ENCODE peak calls at places on chromosome 22, in five cellular contexts. One of them, this sample, is unnamed.

GRCh38 chr22:49147171-49147570 is 680.5 kb downstream of the BRD1 start:
- DNase-seq in astrocyte of the spinal cord: no peak
- DNase-seq in fibroblast of pulmonary artery: no peak
- DNase-seq in right cardiac atrium: no peak
- DNase-seq in ovary: no peak
- DNase-seq in this sample: no peak

GRCh38 chr22:43471186-43471585 is 59.4 kb downstream of the MPPED1 start:
- DNase-seq in astrocyte of the spinal cord: no peak
- DNase-seq in fibroblast of pulmonary artery: no peak
- DNase-seq in right cardiac atrium: no peak
- DNase-seq in ovary: no peak
- DNase-seq in this sample: no peak

GRCh38 chr22:25172153-25172552 is 27.5 kb upstream of the CRYBB3 start:
- DNase-seq in astrocyte of the spinal cord: no peak
- DNase-seq in fibroblast of pulmonary artery: no peak
- DNase-seq in right cardiac atrium: no peak
- DNase-seq in ovary: no peak
- DNase-seq in this sample: no peak

GRCh38 chr22:23750744-23751440 is at the start of gene ZNF70:
- DNase-seq in astrocyte of the spinal cord: peak; percentile 76
- DNase-seq in fibroblast of pulmonary artery: peak; percentile 72
- DNase-seq in right cardiac atrium: peak; percentile 89
- DNase-seq in ovary: peak; percentile 84
- DNase-seq in this sample: peak; percentile 86

GRCh38 chr22:19448076-19448607 is 631 bp upstream of the C22orf39 start:
- DNase-seq in astrocyte of the spinal cord: peak; percentile 68
- DNase-seq in fibroblast of pulmonary artery: peak; percentile 70
- DNase-seq in right cardiac atrium: no peak
- DNase-seq in ovary: no peak
- DNase-seq in this sample: no peak

GRCh38 chr22:47561115-47561675 is 798.7 kb downstream of the TBC1D22A start:
- DNase-seq in astrocyte of the spinal cord: no peak
- DNase-seq in fibroblast of pulmonary artery: no peak
- DNase-seq in right cardiac atrium: no peak
- DNase-seq in ovary: no peak
- DNase-seq in this sample: no peak

GRCh38 chr22:27246558-27246957 is 555.0 kb downstream of the MN1 start:
- DNase-seq in astrocyte of the spinal cord: no peak
- DNase-seq in fibroblast of pulmonary artery: no peak
- DNase-seq in right cardiac atrium: no peak
- DNase-seq in ovary: no peak
- DNase-seq in this sample: no peak

GRCh38 chr22:40401981-40402406 is 31.6 kb downstream of the SGSM3 start:
- DNase-seq in astrocyte of the spinal cord: no peak
- DNase-seq in fibroblast of pulmonary artery: no peak
- DNase-seq in right cardiac atrium: no peak
- DNase-seq in ovary: no peak
- DNase-seq in this sample: no peak

GRCh38 chr22:39155421-39155820 is 2.9 kb upstream of the CBX7 start:
- DNase-seq in astrocyte of the spinal cord: no peak
- DNase-seq in fibroblast of pulmonary artery: no peak
- DNase-seq in right cardiac atrium: no peak
- DNase-seq in ovary: no peak
- DNase-seq in this sample: peak; percentile 3

GRCh38 chr22:36087784-36088183 is 59.2 kb upstream of the RBFOX2 start:
- DNase-seq in astrocyte of the spinal cord: no peak
- DNase-seq in fibroblast of pulmonary artery: no peak
- DNase-seq in right cardiac atrium: no peak
- DNase-seq in ovary: no peak
- DNase-seq in this sample: no peak

GRCh38 chr22:44396021-44396726 is 83.4 kb upstream of the SHISAL1 start:
- DNase-seq in astrocyte of the spinal cord: no peak
- DNase-seq in fibroblast of pulmonary artery: no peak
- DNase-seq in right cardiac atrium: no peak
- DNase-seq in ovary: peak; percentile 5
- DNase-seq in this sample: no peak

GRCh38 chr22:24981656-24982055 is 29.1 kb downstream of the KIAA1671 start:
- DNase-seq in astrocyte of the spinal cord: no peak
- DNase-seq in fibroblast of pulmonary artery: no peak
- DNase-seq in right cardiac atrium: no peak
- DNase-seq in ovary: no peak
- DNase-seq in this sample: no peak

GRCh38 chr22:27756212-27756660 is 45.3 kb downstream of the MN1 start:
- DNase-seq in astrocyte of the spinal cord: no peak
- DNase-seq in fibroblast of pulmonary artery: no peak
- DNase-seq in right cardiac atrium: no peak
- DNase-seq in ovary: no peak
- DNase-seq in this sample: no peak

GRCh38 chr22:38872831-38873248 is 824 bp upstream of the CBX6 start:
- DNase-seq in astrocyte of the spinal cord: peak; percentile 33
- DNase-seq in fibroblast of pulmonary artery: peak; percentile 36
- DNase-seq in right cardiac atrium: peak; percentile 78
- DNase-seq in ovary: peak; percentile 83
- DNase-seq in this sample: peak; percentile 75

GRCh38 chr22:26561756-26562417 is 28.0 kb downstream of the TPST2 start:
- DNase-seq in astrocyte of the spinal cord: no peak
- DNase-seq in fibroblast of pulmonary artery: no peak
- DNase-seq in right cardiac atrium: peak; percentile 55
- DNase-seq in ovary: no peak
- DNase-seq in this sample: peak; percentile 75

GRCh38 chr22:41561335-41561734 is 525 bp downstream of the CSDC2 start:
- DNase-seq in astrocyte of the spinal cord: peak; percentile 42
- DNase-seq in fibroblast of pulmonary artery: no peak
- DNase-seq in right cardiac atrium: no peak
- DNase-seq in ovary: peak; percentile 62
- DNase-seq in this sample: no peak
- H3K4me3 ChIP-seq in astrocyte of the spinal cord: peak overlapping the region; percentile 53
- H3K4me3 ChIP-seq in fibroblast of pulmonary artery: peak overlapping the region; percentile 37
- H3K4me3 ChIP-seq in right cardiac atrium: peak overlapping the region; percentile 69
- H3K4me3 ChIP-seq in ovary: peak overlapping the region; percentile 61
- H3K4me3 ChIP-seq in this sample: peak overlapping the region; percentile 46

DNA sequence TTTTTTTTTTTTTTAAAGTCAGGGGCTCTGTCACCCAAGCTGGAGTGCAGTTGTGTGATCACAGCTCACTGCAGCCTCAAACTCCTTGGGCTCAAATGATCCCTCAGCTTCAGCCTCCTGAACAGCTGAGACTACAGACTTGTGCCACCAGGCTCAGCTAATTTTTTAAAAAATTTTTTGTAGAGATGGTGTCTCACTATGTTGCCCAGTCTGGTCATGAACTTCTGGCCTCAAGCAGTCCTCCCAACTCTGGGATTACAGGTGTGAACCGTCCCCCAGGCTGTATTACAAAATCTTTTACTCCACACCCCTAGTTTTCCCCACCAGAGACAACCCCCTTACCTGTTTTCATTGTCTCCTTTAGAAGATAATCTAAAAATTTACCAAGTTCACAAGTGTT is 1.9 kb downstream of the CCDC117 start:
- DNase-seq in astrocyte of the spinal cord: no peak
- DNase-seq in fibroblast of pulmonary artery: no peak
- DNase-seq in right cardiac atrium: no peak
- DNase-seq in ovary: no peak
- DNase-seq in this sample: no peak
- H3K4me3 ChIP-seq in astrocyte of the spinal cord: no peak overlapping the region
- H3K4me3 ChIP-seq in fibroblast of pulmonary artery: no peak overlapping the region
- H3K4me3 ChIP-seq in right cardiac atrium: no peak overlapping the region
- H3K4me3 ChIP-seq in ovary: no peak overlapping the region
- H3K4me3 ChIP-seq in this sample: no peak overlapping the region

GRCh38 chr22:50710221-50710620 is 27.8 kb upstream of the ACR start:
- DNase-seq in astrocyte of the spinal cord: no peak
- DNase-seq in fibroblast of pulmonary artery: no peak
- DNase-seq in right cardiac atrium: no peak
- DNase-seq in ovary: no peak
- DNase-seq in this sample: no peak

GRCh38 chr22:50708996-50709395 is 29.0 kb upstream of the ACR start:
- DNase-seq in astrocyte of the spinal cord: no peak
- DNase-seq in fibroblast of pulmonary artery: no peak
- DNase-seq in right cardiac atrium: no peak
- DNase-seq in ovary: no peak
- DNase-seq in this sample: no peak

GRCh38 chr22:50711446-50712340 is 26.3 kb upstream of the ACR start:
- DNase-seq in astrocyte of the spinal cord: no peak
- DNase-seq in fibroblast of pulmonary artery: no peak
- DNase-seq in right cardiac atrium: peak; percentile 10
- DNase-seq in ovary: no peak
- DNase-seq in this sample: peak; percentile 11

GRCh38 chr22:50712341-50713007 is 25.5 kb upstream of the ACR start:
- DNase-seq in astrocyte of the spinal cord: no peak
- DNase-seq in fibroblast of pulmonary artery: no peak
- DNase-seq in right cardiac atrium: peak; percentile 5
- DNase-seq in ovary: no peak
- DNase-seq in this sample: no peak

GRCh38 chr22:50710886-50711285 is 27.1 kb upstream of the ACR start:
- DNase-seq in astrocyte of the spinal cord: no peak
- DNase-seq in fibroblast of pulmonary artery: no peak
- DNase-seq in right cardiac atrium: peak; percentile 5
- DNase-seq in ovary: no peak
- DNase-seq in this sample: no peak
- H3K4me3 ChIP-seq in astrocyte of the spinal cord: no peak overlapping the region
- H3K4me3 ChIP-seq in fibroblast of pulmonary artery: no peak overlapping the region
- H3K4me3 ChIP-seq in right cardiac atrium: no peak overlapping the region
- H3K4me3 ChIP-seq in ovary: no peak overlapping the region
- H3K4me3 ChIP-seq in this sample: no peak overlapping the region

DNA sequence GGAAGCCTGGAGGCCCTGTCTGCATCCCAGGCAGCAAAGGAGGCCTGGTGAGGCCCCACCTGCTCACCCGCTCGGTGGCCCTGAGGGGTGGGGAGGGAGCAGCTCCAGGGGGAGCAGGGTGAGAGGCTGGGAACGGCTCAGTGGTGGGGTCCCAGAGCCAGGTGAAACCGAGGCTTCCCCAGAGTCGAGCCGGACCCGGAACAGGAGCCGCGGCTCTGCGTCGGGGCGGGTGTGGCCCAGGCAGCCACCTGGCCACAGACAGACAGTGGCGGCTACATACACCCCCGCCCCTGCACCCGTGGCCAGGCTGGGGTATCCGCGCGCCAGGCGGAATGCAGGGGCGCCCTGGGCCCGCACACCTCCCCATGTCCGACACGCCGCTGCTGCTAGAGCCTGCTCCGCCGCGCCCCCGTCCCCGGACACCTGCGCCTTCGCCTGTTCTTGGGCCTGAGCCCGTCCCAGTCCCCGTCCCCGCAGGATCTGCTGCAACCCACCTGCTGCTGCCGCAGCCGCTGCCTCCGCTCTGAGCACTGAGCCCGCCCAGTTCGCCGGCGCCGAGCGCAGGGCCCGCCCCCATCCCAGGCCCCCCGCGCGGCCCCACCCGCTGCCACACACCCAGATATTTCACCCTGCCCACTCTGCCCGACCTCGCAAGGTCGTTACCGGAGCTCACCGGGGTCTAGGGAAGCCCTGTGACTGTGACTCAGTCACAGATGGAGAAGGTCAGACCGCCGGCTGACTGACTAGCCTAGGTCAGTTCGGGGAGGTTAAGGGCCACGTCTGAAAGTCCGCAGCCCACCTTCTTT is at the start of gene SLC7A4:
- DNase-seq in astrocyte of the spinal cord: no peak
- DNase-seq in fibroblast of pulmonary artery: no peak
- DNase-seq in right cardiac atrium: no peak
- DNase-seq in ovary: no peak
- DNase-seq in this sample: no peak
- H3K4me3 ChIP-seq in astrocyte of the spinal cord: no peak within 1 kb of the TSS
- H3K4me3 ChIP-seq in fibroblast of pulmonary artery: no peak within 1 kb of the TSS
- H3K4me3 ChIP-seq in right cardiac atrium: peak within 1 kb of the TSS; percentile 24
- H3K4me3 ChIP-seq in ovary: peak within 1 kb of the TSS; percentile 19
- H3K4me3 ChIP-seq in this sample: peak within 1 kb of the TSS; percentile 31

DNA sequence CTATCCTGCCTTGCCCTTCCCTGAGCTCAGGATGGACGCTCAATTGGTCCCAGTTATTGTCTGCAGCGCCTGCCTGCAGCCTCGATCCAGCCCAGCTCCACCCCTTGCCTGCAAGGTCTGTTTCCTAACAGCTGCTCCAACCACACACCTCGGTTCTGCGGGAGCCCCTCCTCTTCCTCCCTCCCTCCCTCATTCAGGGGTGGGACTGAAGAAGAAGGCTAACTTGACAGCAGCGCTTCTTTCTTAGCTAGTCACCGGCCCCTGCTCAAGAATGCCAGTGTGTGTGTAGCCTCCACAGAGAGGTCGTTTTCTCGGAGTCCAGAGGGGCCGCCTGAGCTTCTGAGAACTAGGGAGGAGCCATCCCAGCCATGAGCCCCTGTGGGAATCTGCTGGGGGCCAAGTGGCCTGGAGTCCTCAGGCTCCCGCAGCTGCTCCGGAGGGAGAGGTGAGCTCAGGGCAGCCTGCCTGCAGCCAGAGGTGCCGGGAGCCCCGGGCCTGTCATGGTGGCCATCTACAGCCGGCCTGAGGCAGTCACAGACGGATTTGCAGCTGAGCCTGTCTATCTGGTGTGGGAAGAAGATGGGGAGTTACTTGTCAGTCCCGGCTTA is 36.1 kb downstream of the LIMK2 start:
- DNase-seq in astrocyte of the spinal cord: peak; percentile 94
- DNase-seq in fibroblast of pulmonary artery: peak; percentile 94
- DNase-seq in right cardiac atrium: peak; percentile 71
- DNase-seq in ovary: peak; percentile 82
- DNase-seq in this sample: peak; percentile 68
- H3K4me3 ChIP-seq in astrocyte of the spinal cord: peak overlapping the region; percentile 70
- H3K4me3 ChIP-seq in fibroblast of pulmonary artery: peak overlapping the region; percentile 65
- H3K4me3 ChIP-seq in right cardiac atrium: peak overlapping the region; percentile 49
- H3K4me3 ChIP-seq in ovary: peak overlapping the region; percentile 50
- H3K4me3 ChIP-seq in this sample: peak overlapping the region; percentile 43

DNA sequence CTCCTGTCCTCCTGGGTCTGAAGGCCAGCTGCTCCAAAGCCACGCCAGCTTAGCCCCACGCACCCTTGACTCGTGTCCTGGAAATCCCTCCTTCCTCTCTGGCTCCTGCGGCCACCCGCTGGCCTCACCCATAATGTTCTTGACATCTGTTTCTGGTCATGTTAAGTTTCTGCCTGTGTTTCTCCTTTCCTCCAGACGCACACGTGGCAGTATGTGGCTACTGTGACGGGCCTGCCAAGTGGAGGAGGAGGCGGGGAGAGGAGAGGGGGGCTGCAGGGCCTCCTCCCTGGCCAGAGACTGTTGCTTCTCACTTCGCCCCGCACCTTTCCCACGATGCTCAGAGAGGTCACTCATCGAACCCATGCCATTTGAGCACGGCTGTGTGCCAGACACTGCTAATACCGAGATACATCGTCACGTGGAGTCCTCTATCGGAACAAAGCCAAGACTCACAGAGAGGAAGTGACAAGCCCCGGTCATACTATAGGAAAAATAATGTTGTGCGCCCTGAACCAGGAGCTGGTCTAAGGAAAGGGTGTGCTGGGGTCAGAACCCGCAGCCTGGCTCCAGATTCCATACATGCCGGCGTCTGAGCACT is 11.5 kb downstream of the C1QTNF6 start:
- DNase-seq in astrocyte of the spinal cord: peak; percentile 57
- DNase-seq in fibroblast of pulmonary artery: peak; percentile 81
- DNase-seq in right cardiac atrium: peak; percentile 80
- DNase-seq in ovary: peak; percentile 70
- DNase-seq in this sample: peak; percentile 76
- H3K4me3 ChIP-seq in astrocyte of the spinal cord: no peak overlapping the region
- H3K4me3 ChIP-seq in fibroblast of pulmonary artery: no peak overlapping the region
- H3K4me3 ChIP-seq in right cardiac atrium: no peak overlapping the region
- H3K4me3 ChIP-seq in ovary: no peak overlapping the region
- H3K4me3 ChIP-seq in this sample: peak overlapping the region; percentile 20

This sample was measured in heart right ventricle.